ENCODE peak calls at places on chromosomes 3 and 15, in six cellular contexts. One of them, this sample, is unnamed.
A peak's percentile ranks its signal among the peaks of the same experiment; 100 is the strongest.

GRCh38 chr3:177615015-177615414 is 417.7 kb upstream of the TBL1XR1 start:
- DNase-seq in activated CD4-positive, alpha-beta T cell treated with anti-CD3 and anti-CD28 coated beads, Interleukin-2, amount 10 ng/mL, durations not matched to agents 7 days and 5 days: no peak
- DNase-seq in GM20000: no peak
- DNase-seq in fibroblast of the aortic adventitia: peak; percentile 97
- DNase-seq in WERI-Rb-1: no peak
- DNase-seq in AG09309: peak; percentile 61
- DNase-seq in this sample: peak; percentile 56

GRCh38 chr3:5813521-5813920 is 626.0 kb downstream of the EDEM1 start:
- DNase-seq in activated CD4-positive, alpha-beta T cell treated with anti-CD3 and anti-CD28 coated beads, Interleukin-2, amount 10 ng/mL, durations not matched to agents 7 days and 5 days: no peak
- DNase-seq in GM20000: no peak
- DNase-seq in fibroblast of the aortic adventitia: no peak
- DNase-seq in WERI-Rb-1: no peak
- DNase-seq in AG09309: no peak
- DNase-seq in this sample: no peak

GRCh38 chr3:1195922-1196321 is 103.1 kb downstream of the CNTN6 start:
- DNase-seq in activated CD4-positive, alpha-beta T cell treated with anti-CD3 and anti-CD28 coated beads, Interleukin-2, amount 10 ng/mL, durations not matched to agents 7 days and 5 days: no peak
- DNase-seq in GM20000: no peak
- DNase-seq in fibroblast of the aortic adventitia: peak; percentile 91
- DNase-seq in WERI-Rb-1: no peak
- DNase-seq in AG09309: peak; percentile 66
- DNase-seq in this sample: no peak

GRCh38 chr15:89785771-89786135 is 9.6 kb downstream of the MESP2 start:
- DNase-seq in activated CD4-positive, alpha-beta T cell treated with anti-CD3 and anti-CD28 coated beads, Interleukin-2, amount 10 ng/mL, durations not matched to agents 7 days and 5 days: no peak
- DNase-seq in GM20000: no peak
- DNase-seq in fibroblast of the aortic adventitia: peak; percentile 84
- DNase-seq in WERI-Rb-1: no peak
- DNase-seq in AG09309: no peak
- DNase-seq in this sample: no peak

GRCh38 chr3:13301295-13301987 is 118.7 kb downstream of the NUP210 start:
- DNase-seq in activated CD4-positive, alpha-beta T cell treated with anti-CD3 and anti-CD28 coated beads, Interleukin-2, amount 10 ng/mL, durations not matched to agents 7 days and 5 days: no peak
- DNase-seq in GM20000: peak; percentile 59
- DNase-seq in fibroblast of the aortic adventitia: peak; percentile 79
- DNase-seq in WERI-Rb-1: no peak
- DNase-seq in AG09309: peak; percentile 28
- DNase-seq in this sample: no peak

GRCh38 chr3:171829841-171830559 is 13.1 kb upstream of the TMEM212 start:
- DNase-seq in activated CD4-positive, alpha-beta T cell treated with anti-CD3 and anti-CD28 coated beads, Interleukin-2, amount 10 ng/mL, durations not matched to agents 7 days and 5 days: no peak
- DNase-seq in GM20000: peak; percentile 34
- DNase-seq in fibroblast of the aortic adventitia: peak; percentile 89
- DNase-seq in WERI-Rb-1: peak; percentile 88
- DNase-seq in AG09309: no peak
- DNase-seq in this sample: peak; percentile 43

GRCh38 chr15:40343512-40343911 is 2.8 kb upstream of the CCDC9B start:
- DNase-seq in activated CD4-positive, alpha-beta T cell treated with anti-CD3 and anti-CD28 coated beads, Interleukin-2, amount 10 ng/mL, durations not matched to agents 7 days and 5 days: no peak
- DNase-seq in GM20000: no peak
- DNase-seq in fibroblast of the aortic adventitia: peak; percentile 90
- DNase-seq in WERI-Rb-1: no peak
- DNase-seq in AG09309: peak; percentile 49
- DNase-seq in this sample: no peak

GRCh38 chr3:122283796-122284445 is 41.1 kb upstream of the CSTA start:
- DNase-seq in activated CD4-positive, alpha-beta T cell treated with anti-CD3 and anti-CD28 coated beads, Interleukin-2, amount 10 ng/mL, durations not matched to agents 7 days and 5 days: no peak
- DNase-seq in GM20000: no peak
- DNase-seq in fibroblast of the aortic adventitia: no peak
- DNase-seq in WERI-Rb-1: no peak
- DNase-seq in AG09309: no peak
- DNase-seq in this sample: no peak

GRCh38 chr15:22936577-22937472 is 43.3 kb downstream of the CYFIP1 start:
- DNase-seq in activated CD4-positive, alpha-beta T cell treated with anti-CD3 and anti-CD28 coated beads, Interleukin-2, amount 10 ng/mL, durations not matched to agents 7 days and 5 days: peak; percentile 19
- DNase-seq in GM20000: peak; percentile 87
- DNase-seq in fibroblast of the aortic adventitia: no peak
- DNase-seq in WERI-Rb-1: no peak
- DNase-seq in AG09309: no peak
- DNase-seq in this sample: no peak

GRCh38 chr3:31043184-31043819 is 148.8 kb upstream of the GADL1 start:
- DNase-seq in activated CD4-positive, alpha-beta T cell treated with anti-CD3 and anti-CD28 coated beads, Interleukin-2, amount 10 ng/mL, durations not matched to agents 7 days and 5 days: no peak
- DNase-seq in GM20000: no peak
- DNase-seq in fibroblast of the aortic adventitia: peak; percentile 80
- DNase-seq in WERI-Rb-1: no peak
- DNase-seq in AG09309: peak; percentile 52
- DNase-seq in this sample: no peak

GRCh38 chr15:75696854-75697259 is 15.8 kb downstream of the CSPG4 start:
- DNase-seq in activated CD4-positive, alpha-beta T cell treated with anti-CD3 and anti-CD28 coated beads, Interleukin-2, amount 10 ng/mL, durations not matched to agents 7 days and 5 days: no peak
- DNase-seq in GM20000: no peak
- DNase-seq in fibroblast of the aortic adventitia: no peak
- DNase-seq in WERI-Rb-1: no peak
- DNase-seq in AG09309: no peak
- DNase-seq in this sample: no peak

GRCh38 chr3:107100573-107100972 is 276.7 kb upstream of the CCDC54 start:
- DNase-seq in activated CD4-positive, alpha-beta T cell treated with anti-CD3 and anti-CD28 coated beads, Interleukin-2, amount 10 ng/mL, durations not matched to agents 7 days and 5 days: no peak
- DNase-seq in GM20000: no peak
- DNase-seq in fibroblast of the aortic adventitia: no peak
- DNase-seq in WERI-Rb-1: no peak
- DNase-seq in AG09309: no peak
- DNase-seq in this sample: no peak

GRCh38 chr3:108833616-108834015 is 11.0 kb downstream of the TRAT1 start:
- DNase-seq in activated CD4-positive, alpha-beta T cell treated with anti-CD3 and anti-CD28 coated beads, Interleukin-2, amount 10 ng/mL, durations not matched to agents 7 days and 5 days: no peak
- DNase-seq in GM20000: no peak
- DNase-seq in fibroblast of the aortic adventitia: no peak
- DNase-seq in WERI-Rb-1: no peak
- DNase-seq in AG09309: no peak
- DNase-seq in this sample: no peak

GRCh38 chr3:10515396-10515795 is 10.0 kb upstream of the ATP2B2 start:
- DNase-seq in activated CD4-positive, alpha-beta T cell treated with anti-CD3 and anti-CD28 coated beads, Interleukin-2, amount 10 ng/mL, durations not matched to agents 7 days and 5 days: no peak
- DNase-seq in GM20000: no peak
- DNase-seq in fibroblast of the aortic adventitia: no peak
- DNase-seq in WERI-Rb-1: no peak
- DNase-seq in AG09309: no peak
- DNase-seq in this sample: no peak

GRCh38 chr3:125151916-125152315 is 60.6 kb downstream of the SLC12A8 start:
- DNase-seq in activated CD4-positive, alpha-beta T cell treated with anti-CD3 and anti-CD28 coated beads, Interleukin-2, amount 10 ng/mL, durations not matched to agents 7 days and 5 days: no peak
- DNase-seq in GM20000: no peak
- DNase-seq in fibroblast of the aortic adventitia: peak; percentile 93
- DNase-seq in WERI-Rb-1: no peak
- DNase-seq in AG09309: no peak
- DNase-seq in this sample: no peak

GRCh38 chr3:168533600-168533999 is 437.9 kb upstream of the GOLIM4 start:
- DNase-seq in activated CD4-positive, alpha-beta T cell treated with anti-CD3 and anti-CD28 coated beads, Interleukin-2, amount 10 ng/mL, durations not matched to agents 7 days and 5 days: no peak
- DNase-seq in GM20000: no peak
- DNase-seq in fibroblast of the aortic adventitia: no peak
- DNase-seq in WERI-Rb-1: no peak
- DNase-seq in AG09309: no peak
- DNase-seq in this sample: no peak

GRCh38 chr15:32781781-32782180 is 64.0 kb downstream of the GREM1 start:
- DNase-seq in activated CD4-positive, alpha-beta T cell treated with anti-CD3 and anti-CD28 coated beads, Interleukin-2, amount 10 ng/mL, durations not matched to agents 7 days and 5 days: no peak
- DNase-seq in GM20000: no peak
- DNase-seq in fibroblast of the aortic adventitia: no peak
- DNase-seq in WERI-Rb-1: no peak
- DNase-seq in AG09309: no peak
- DNase-seq in this sample: no peak

GRCh38 chr3:132006605-132007204 is 28.1 kb downstream of the CPNE4 start:
- DNase-seq in activated CD4-positive, alpha-beta T cell treated with anti-CD3 and anti-CD28 coated beads, Interleukin-2, amount 10 ng/mL, durations not matched to agents 7 days and 5 days: peak; percentile 12
- DNase-seq in GM20000: peak; percentile 10
- DNase-seq in fibroblast of the aortic adventitia: peak; percentile 38
- DNase-seq in WERI-Rb-1: no peak
- DNase-seq in AG09309: no peak
- DNase-seq in this sample: no peak

GRCh38 chr3:43194069-43194468 is 88.2 kb upstream of the POMGNT2 start:
- DNase-seq in activated CD4-positive, alpha-beta T cell treated with anti-CD3 and anti-CD28 coated beads, Interleukin-2, amount 10 ng/mL, durations not matched to agents 7 days and 5 days: no peak
- DNase-seq in GM20000: no peak
- DNase-seq in fibroblast of the aortic adventitia: no peak
- DNase-seq in WERI-Rb-1: no peak
- DNase-seq in AG09309: no peak
- DNase-seq in this sample: no peak

GRCh38 chr3:141680620-141681389 is 57.3 kb upstream of the RNF7 start:
- DNase-seq in activated CD4-positive, alpha-beta T cell treated with anti-CD3 and anti-CD28 coated beads, Interleukin-2, amount 10 ng/mL, durations not matched to agents 7 days and 5 days: no peak
- DNase-seq in GM20000: no peak
- DNase-seq in fibroblast of the aortic adventitia: peak; percentile 59
- DNase-seq in WERI-Rb-1: no peak
- DNase-seq in AG09309: no peak
- DNase-seq in this sample: no peak

GRCh38 chr15:81427176-81427575 is 53.2 kb upstream of the TMC3 start:
- DNase-seq in activated CD4-positive, alpha-beta T cell treated with anti-CD3 and anti-CD28 coated beads, Interleukin-2, amount 10 ng/mL, durations not matched to agents 7 days and 5 days: no peak
- DNase-seq in GM20000: no peak
- DNase-seq in fibroblast of the aortic adventitia: no peak
- DNase-seq in WERI-Rb-1: peak; percentile 65
- DNase-seq in AG09309: no peak
- DNase-seq in this sample: no peak

GRCh38 chr3:139619484-139619883 is 58.3 kb downstream of the NMNAT3 start:
- DNase-seq in activated CD4-positive, alpha-beta T cell treated with anti-CD3 and anti-CD28 coated beads, Interleukin-2, amount 10 ng/mL, durations not matched to agents 7 days and 5 days: no peak
- DNase-seq in GM20000: no peak
- DNase-seq in fibroblast of the aortic adventitia: no peak
- DNase-seq in WERI-Rb-1: no peak
- DNase-seq in AG09309: no peak
- DNase-seq in this sample: no peak

GRCh38 chr3:112306825-112307224 is 12.8 kb upstream of the SLC9C1 start:
- DNase-seq in activated CD4-positive, alpha-beta T cell treated with anti-CD3 and anti-CD28 coated beads, Interleukin-2, amount 10 ng/mL, durations not matched to agents 7 days and 5 days: no peak
- DNase-seq in GM20000: no peak
- DNase-seq in fibroblast of the aortic adventitia: no peak
- DNase-seq in WERI-Rb-1: no peak
- DNase-seq in AG09309: no peak
- DNase-seq in this sample: no peak

GRCh38 chr3:18121020-18121419 is 304.1 kb downstream of the SATB1 start:
- DNase-seq in activated CD4-positive, alpha-beta T cell treated with anti-CD3 and anti-CD28 coated beads, Interleukin-2, amount 10 ng/mL, durations not matched to agents 7 days and 5 days: no peak
- DNase-seq in GM20000: no peak
- DNase-seq in fibroblast of the aortic adventitia: no peak
- DNase-seq in WERI-Rb-1: no peak
- DNase-seq in AG09309: no peak
- DNase-seq in this sample: no peak

GRCh38 chr3:37667359-37667758 is 194.3 kb upstream of the CTDSPL start:
- DNase-seq in activated CD4-positive, alpha-beta T cell treated with anti-CD3 and anti-CD28 coated beads, Interleukin-2, amount 10 ng/mL, durations not matched to agents 7 days and 5 days: no peak
- DNase-seq in GM20000: no peak
- DNase-seq in fibroblast of the aortic adventitia: no peak
- DNase-seq in WERI-Rb-1: no peak
- DNase-seq in AG09309: no peak
- DNase-seq in this sample: no peak

GRCh38 chr3:66297260-66297863 is 76.6 kb downstream of the SLC25A26 start:
- DNase-seq in activated CD4-positive, alpha-beta T cell treated with anti-CD3 and anti-CD28 coated beads, Interleukin-2, amount 10 ng/mL, durations not matched to agents 7 days and 5 days: no peak
- DNase-seq in GM20000: no peak
- DNase-seq in fibroblast of the aortic adventitia: peak; percentile 31
- DNase-seq in WERI-Rb-1: no peak
- DNase-seq in AG09309: no peak
- DNase-seq in this sample: no peak

GRCh38 chr15:39685999-39686613 is 96.5 kb downstream of the FSIP1 start:
- DNase-seq in activated CD4-positive, alpha-beta T cell treated with anti-CD3 and anti-CD28 coated beads, Interleukin-2, amount 10 ng/mL, durations not matched to agents 7 days and 5 days: peak; percentile 53
- DNase-seq in GM20000: peak; percentile 40
- DNase-seq in fibroblast of the aortic adventitia: peak; percentile 83
- DNase-seq in WERI-Rb-1: peak; percentile 17
- DNase-seq in AG09309: no peak
- DNase-seq in this sample: peak; percentile 2

GRCh38 chr3:141321109-141321497 is 47.2 kb upstream of the ZBTB38 start:
- DNase-seq in activated CD4-positive, alpha-beta T cell treated with anti-CD3 and anti-CD28 coated beads, Interleukin-2, amount 10 ng/mL, durations not matched to agents 7 days and 5 days: no peak
- DNase-seq in GM20000: no peak
- DNase-seq in fibroblast of the aortic adventitia: no peak
- DNase-seq in WERI-Rb-1: no peak
- DNase-seq in AG09309: no peak
- DNase-seq in this sample: no peak

GRCh38 chr15:80268101-80268500 is 16.1 kb upstream of the CTXND1 start:
- DNase-seq in activated CD4-positive, alpha-beta T cell treated with anti-CD3 and anti-CD28 coated beads, Interleukin-2, amount 10 ng/mL, durations not matched to agents 7 days and 5 days: no peak
- DNase-seq in GM20000: no peak
- DNase-seq in fibroblast of the aortic adventitia: no peak
- DNase-seq in WERI-Rb-1: no peak
- DNase-seq in AG09309: no peak
- DNase-seq in this sample: no peak

GRCh38 chr15:35115155-35115725 is 30.1 kb upstream of the NANOGP8 start:
- DNase-seq in activated CD4-positive, alpha-beta T cell treated with anti-CD3 and anti-CD28 coated beads, Interleukin-2, amount 10 ng/mL, durations not matched to agents 7 days and 5 days: no peak
- DNase-seq in GM20000: no peak
- DNase-seq in fibroblast of the aortic adventitia: no peak
- DNase-seq in WERI-Rb-1: no peak
- DNase-seq in AG09309: no peak
- DNase-seq in this sample: no peak

GRCh38 chr3:18998069-18998468 is 150.2 kb upstream of the KCNH8 start:
- DNase-seq in activated CD4-positive, alpha-beta T cell treated with anti-CD3 and anti-CD28 coated beads, Interleukin-2, amount 10 ng/mL, durations not matched to agents 7 days and 5 days: no peak
- DNase-seq in GM20000: no peak
- DNase-seq in fibroblast of the aortic adventitia: no peak
- DNase-seq in WERI-Rb-1: no peak
- DNase-seq in AG09309: no peak
- DNase-seq in this sample: no peak

GRCh38 chr3:46987485-46988401 is 8.3 kb downstream of the NBEAL2 start:
- DNase-seq in activated CD4-positive, alpha-beta T cell treated with anti-CD3 and anti-CD28 coated beads, Interleukin-2, amount 10 ng/mL, durations not matched to agents 7 days and 5 days: peak; percentile 93
- DNase-seq in GM20000: peak; percentile 89
- DNase-seq in fibroblast of the aortic adventitia: no peak
- DNase-seq in WERI-Rb-1: peak; percentile 83
- DNase-seq in AG09309: no peak
- DNase-seq in this sample: no peak

GRCh38 chr15:41024141-41024540 is 70.9 kb downstream of the CHAC1 start:
- DNase-seq in activated CD4-positive, alpha-beta T cell treated with anti-CD3 and anti-CD28 coated beads, Interleukin-2, amount 10 ng/mL, durations not matched to agents 7 days and 5 days: no peak
- DNase-seq in GM20000: no peak
- DNase-seq in fibroblast of the aortic adventitia: peak; percentile 90
- DNase-seq in WERI-Rb-1: no peak
- DNase-seq in AG09309: peak; percentile 32
- DNase-seq in this sample: no peak

This sample was measured in NCI-H2107.